ENCODE peak calls at places on chromosomes 5 and 9, in four cellular contexts. Z, S, L and H are unnamed samples.

GRCh38 chr9:20219437-20219836 is 402.9 kb downstream of the MLLT3 start:
- DNase-seq in L (no peak), Z (no peak), S (no peak), H (no peak)

GRCh38 chr5:57842376-57843015 is 359.9 kb upstream of the ACTBL2 start:
- DNase-seq in Z (no peak), L (no peak), S (no peak), H (no peak)

GRCh38 chr5:74885170-74885569 is 19.0 kb upstream of the FAM169A start:
- DNase-seq in L (no peak), S (no peak), Z (no peak), H (peak)

GRCh38 chr5:8138884-8139283 is 269.9 kb downstream of the MTRR start:
- DNase-seq in L (no peak), S (no peak), Z (no peak), H (no peak)

GRCh38 chr5:36528588-36528987 is 77.8 kb upstream of the SLC1A3 start:
- DNase-seq in L (no peak), S (no peak), Z (no peak), H (no peak)

GRCh38 chr5:78518365-78519197 is 130.0 kb downstream of the LHFPL2 start:
- DNase-seq in S (no peak), Z (peak), L (peak), H (peak)

GRCh38 chr5:9716838-9717281 is 86.7 kb upstream of the TAS2R1 start:
- DNase-seq in Z (peak), L (peak), S (no peak), H (peak)

GRCh38 chr5:658103-658502 is 35.0 kb downstream of the TPPP start:
- DNase-seq in L (no peak), S (no peak), Z (no peak), H (no peak)

GRCh38 chr9:134267305-134268265 is 58.7 kb upstream of the RXRA start:
- DNase-seq in L (no peak), Z (no peak), S (no peak), H (no peak)

GRCh38 chr5:107633171-107633901 is 37.4 kb downstream of the EFNA5 start:
- DNase-seq in Z (no peak), S (no peak), L (peak), H (peak)

GRCh38 chr9:135036861-135037465 is 50.5 kb upstream of the OLFM1 start:
- DNase-seq in Z (no peak), L (no peak), S (no peak), H (no peak)

GRCh38 chr5:151298063-151298462 is 5.5 kb downstream of the SLC36A3 start:
- DNase-seq in Z (peak), L (peak), S (no peak), H (no peak)

GRCh38 chr5:174692982-174693422 is 31.4 kb upstream of the MSX2 start:
- DNase-seq in S (peak), Z (no peak), L (no peak), H (no peak)

GRCh38 chr9:123544007-123544827 is 188.2 kb downstream of the CRB2 start:
- DNase-seq in Z (no peak), L (no peak), S (peak), H (peak)

GRCh38 chr5:67214036-67214435 is 17.4 kb upstream of the CD180 start:
- DNase-seq in Z (no peak), S (no peak), L (no peak), H (no peak)

GRCh38 chr5:109936091-109936490 is 246.4 kb downstream of the MAN2A1 start:
- DNase-seq in S (no peak), Z (no peak), L (no peak), H (no peak)

GRCh38 chr5:37786855-37787254 is 53.0 kb downstream of the GDNF start:
- DNase-seq in S (no peak), Z (peak), L (peak), H (peak)

GRCh38 chr5:169686137-169686536 is 49.1 kb downstream of the DOCK2 start:
- DNase-seq in S (no peak), Z (no peak), L (no peak), H (no peak)

GRCh38 chr5:37683072-37683471 is 156.8 kb downstream of the GDNF start:
- DNase-seq in Z (no peak), S (no peak), L (no peak), H (no peak)

GRCh38 chr5:32069396-32069795 is 104.7 kb downstream of the GOLPH3 start:
- DNase-seq in Z (no peak), S (no peak), L (no peak), H (no peak)

GRCh38 chr5:33537240-33537639 is 96.5 kb downstream of the TARS1 start:
- DNase-seq in Z (no peak), S (no peak), L (no peak), H (peak)

GRCh38 chr5:14356305-14356704 is 213.2 kb downstream of the TRIO start:
- DNase-seq in L (no peak), S (no peak), Z (no peak), H (no peak)

GRCh38 chr9:37496020-37496419 is 10.3 kb downstream of the POLR1E start:
- DNase-seq in S (no peak), Z (no peak), L (no peak), H (no peak)

GRCh38 chr5:16754621-16755020 is 137.8 kb upstream of the RETREG1 start:
- DNase-seq in S (peak), Z (no peak), L (no peak), H (no peak)

GRCh38 chr5:96716007-96716406 is 53.8 kb downstream of the CAST start:
- DNase-seq in L (no peak), S (no peak), Z (no peak), H (no peak)

GRCh38 chr5:74199005-74199404 is 441.5 kb downstream of the ENC1 start:
- DNase-seq in L (no peak), Z (no peak), S (no peak), H (no peak)

GRCh38 chr5:5050797-5051196 is 89.3 kb upstream of the ADAMTS16 start:
- DNase-seq in L (no peak), S (no peak), Z (no peak), H (peak)

GRCh38 chr5:72452515-72453259 is 54.5 kb downstream of the ZNF366 start:
- DNase-seq in L (peak), Z (no peak), S (no peak), H (peak)

GRCh38 chr9:131396626-131397025 is 2.7 kb downstream of the PRRC2B start:
- DNase-seq in S (no peak), Z (no peak), L (no peak), H (no peak)

GRCh38 chr5:53929596-53929995 is 369.2 kb downstream of the NDUFS4 start:
- DNase-seq in Z (no peak), L (no peak), S (no peak), H (no peak)

GRCh38 chr9:107881625-107882300 is 392.2 kb upstream of the KLF4 start:
- DNase-seq in L (no peak), S (no peak), Z (no peak), H (peak)

GRCh38 chr5:41083306-41083705 is 12.2 kb upstream of the MROH2B start:
- DNase-seq in S (no peak), L (no peak), Z (no peak), H (no peak)

GRCh38 chr9:125593581-125593980 is 113.4 kb downstream of the MAPKAP1 start:
- DNase-seq in L (no peak), Z (no peak), S (no peak), H (no peak)